ENCODE peak calls at places on chromosomes 11 and 22, in ten cellular contexts. O, F, K, Q, R, G, Z, D, L and N are unnamed samples.

GRCh38 chr22:44446483-44446882 is 51.5 kb downstream of the RTL6 start:
- DNase-seq in O (no peak), F (no peak), K (no peak), Q (no peak), R (no peak), G (no peak), Z (no peak), D (no peak), L (no peak), N (no peak)

GRCh38 chr22:30701872-30702271 is 7.2 kb downstream of the OSBP2 start:
- DNase-seq in O (no peak), F (no peak), K (no peak), Q (no peak), R (no peak), G (no peak), Z (no peak), D (peak), L (no peak), N (no peak)

GRCh38 chr11:77471520-77472234 is 2.2 kb downstream of the PAK1 start:
- DNase-seq in O (peak), F (peak), K (no peak), Q (peak), R (no peak), G (no peak), Z (peak), D (no peak), L (no peak), N (no peak)

GRCh38 chr11:44622721-44623258 is 57.3 kb downstream of the CD82 start:
- DNase-seq in O (peak), F (no peak), K (no peak), Q (no peak), R (peak), G (no peak), Z (no peak), D (no peak), L (no peak), N (peak)

GRCh38 chr11:32913445-32913844 is 20.8 kb downstream of the QSER1 start:
- DNase-seq in O (no peak), F (no peak), K (no peak), Q (no peak), R (no peak), G (no peak), Z (no peak), D (no peak), L (no peak), N (no peak)

GRCh38 chr11:107042748-107043147 is 24.5 kb upstream of the GUCY1A2 start:
- DNase-seq in O (no peak), F (no peak), K (no peak), Q (no peak), R (no peak), G (no peak), Z (no peak), D (no peak), L (no peak), N (no peak)

GRCh38 chr22:37123649-37124048 is 14.1 kb upstream of the TMPRSS6 start:
- DNase-seq in O (no peak), F (peak), K (no peak), Q (no peak), R (no peak), G (no peak), Z (no peak), D (no peak), L (no peak), N (no peak)

GRCh38 chr11:70790671-70791300 is 392.5 kb downstream of the CTTN start:
- DNase-seq in O (no peak), F (no peak), K (no peak), Q (no peak), R (no peak), G (no peak), Z (no peak), D (no peak), L (no peak), N (no peak)

GRCh38 chr22:47659467-47660302 is 897.2 kb downstream of the TBC1D22A start:
- DNase-seq in O (no peak), F (no peak), K (no peak), Q (no peak), R (no peak), G (no peak), Z (no peak), D (no peak), L (no peak), N (no peak)

GRCh38 chr11:78656984-78657383 is 82.3 kb upstream of the NARS2 start:
- DNase-seq in O (no peak), F (no peak), K (no peak), Q (no peak), R (peak), G (no peak), Z (no peak), D (no peak), L (no peak), N (no peak)

DNA sequence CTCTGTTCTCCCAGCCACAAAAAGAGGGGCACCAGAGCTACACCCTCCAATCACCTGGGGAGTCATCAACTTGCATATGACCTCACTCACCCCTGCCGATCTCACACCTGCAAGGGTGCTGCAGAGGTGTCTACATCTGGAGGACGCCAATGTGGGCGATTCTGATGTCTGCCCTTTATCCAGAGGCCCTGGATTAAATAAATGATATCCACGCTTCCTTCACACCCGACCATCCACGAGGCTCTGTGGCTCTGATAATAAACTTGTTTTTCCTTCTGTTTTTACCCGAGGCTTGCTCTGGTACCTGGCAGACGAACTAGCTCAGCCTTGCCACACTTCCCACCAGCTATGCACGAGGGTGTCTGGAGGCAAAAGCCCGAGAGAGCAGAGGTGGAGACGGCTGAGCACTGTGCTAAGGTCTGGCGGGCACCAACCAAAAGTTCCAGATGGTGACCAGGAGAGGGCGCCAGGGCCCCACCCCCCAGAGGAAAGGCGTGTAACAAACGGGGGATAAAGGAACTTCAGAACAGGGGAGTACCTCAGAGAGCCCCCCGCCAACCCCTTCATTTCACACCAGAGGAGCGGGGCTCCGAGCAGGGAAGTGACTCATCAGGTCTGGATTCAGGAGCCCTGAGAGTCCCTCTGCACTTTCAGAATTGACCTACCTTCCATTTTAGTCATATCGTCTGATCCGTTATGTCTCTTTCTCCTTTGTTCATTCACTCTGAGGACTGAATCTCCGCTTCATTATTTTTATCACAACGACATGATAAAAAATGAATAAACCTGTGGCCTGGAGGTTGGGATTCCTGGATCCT is 13.5 kb downstream of the SCN3B start:
- DNase-seq in O (no peak), F (peak), K (no peak), Q (peak), R (no peak), G (peak), Z (peak), D (peak), L (peak), N (peak)
- TF ChIP-seq CTCF in O (peak), F (peak), K (peak), Q (peak), R (no peak), G (peak), Z (peak), D (peak), L (peak), N (peak)

DNA sequence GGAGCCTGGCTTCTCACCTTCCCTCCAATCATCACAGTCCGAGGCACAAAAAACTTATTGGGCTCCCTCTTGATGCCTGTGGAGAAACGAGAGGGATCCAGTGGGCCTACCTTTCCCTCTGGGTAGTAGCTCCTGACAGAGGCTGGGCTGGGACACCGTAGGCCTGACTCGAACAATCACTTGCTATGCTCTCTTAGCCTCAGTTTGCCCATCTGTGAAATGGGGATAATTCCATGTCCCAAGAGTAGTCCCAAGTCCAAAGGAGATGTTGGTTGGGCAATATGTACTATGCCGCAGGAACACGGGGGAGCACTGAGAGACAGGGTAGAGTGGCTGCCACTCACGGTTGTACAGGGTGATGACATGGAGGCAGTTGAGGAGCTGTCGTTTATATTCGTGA is 7.6 kb upstream of the RASGRP2 start:
- DNase-seq in O (no peak), F (no peak), K (no peak), Q (no peak), R (no peak), G (peak), Z (no peak), D (no peak), L (no peak), N (no peak)
- TF ChIP-seq CTCF in O (no peak), F (no peak), K (no peak), Q (no peak), R (no peak), G (no peak), Z (no peak), D (no peak), L (no peak), N (no peak)

GRCh38 chr11:64778473-64779298 is at the start of gene SF1:
- DNase-seq in O (peak), F (peak), K (peak), Q (peak), R (peak), G (peak), Z (peak), D (peak), L (peak), N (peak)
- TF ChIP-seq CTCF in O (no peak), F (peak), K (no peak), Q (no peak), R (no peak), G (no peak), Z (no peak), D (no peak), L (peak), N (no peak)

DNA sequence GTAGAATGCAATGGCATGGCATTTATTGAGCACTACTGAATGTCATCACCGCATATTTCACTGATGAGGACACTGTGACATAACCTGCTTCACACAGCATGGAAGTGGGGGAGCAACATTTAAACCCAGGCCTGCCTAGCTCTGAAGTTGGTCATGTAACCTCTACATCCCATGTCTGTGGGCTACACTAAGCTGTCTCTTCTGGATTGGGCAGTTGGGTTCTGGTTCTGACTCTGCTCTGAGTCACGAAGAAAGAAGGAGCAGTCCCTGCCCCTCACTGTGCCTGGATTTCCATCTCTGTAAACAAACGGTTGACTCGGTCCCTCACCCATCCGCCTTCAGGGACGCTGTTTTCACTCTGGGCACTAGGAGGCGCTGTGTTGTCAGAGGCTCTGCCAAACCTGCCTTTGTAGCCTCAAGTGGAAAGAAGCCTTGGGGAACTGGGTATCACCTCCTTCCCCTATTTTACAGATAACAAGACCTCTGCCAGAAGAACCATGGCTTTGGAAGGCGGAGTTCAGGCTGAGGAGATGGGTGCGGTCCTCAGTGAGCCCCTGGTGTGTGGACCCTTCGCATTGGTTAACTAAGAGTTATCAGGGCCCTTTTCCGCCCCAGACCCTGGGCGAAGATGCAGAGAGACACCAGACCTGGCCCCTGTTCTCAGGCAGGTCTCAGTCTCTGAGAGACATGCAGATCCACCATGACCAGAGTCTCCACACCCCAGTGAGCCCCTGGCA is 12.6 kb upstream of the ARHGEF17 start:
- DNase-seq in O (no peak), F (peak), K (no peak), Q (peak), R (no peak), G (peak), Z (peak), D (peak), L (peak), N (peak)
- TF ChIP-seq CTCF in O (peak), F (peak), K (no peak), Q (peak), R (peak), G (peak), Z (peak), D (peak), L (peak), N (peak)

GRCh38 chr11:134725211-134725610 is 313.2 kb upstream of the B3GAT1 start:
- DNase-seq in O (no peak), F (no peak), K (no peak), Q (no peak), R (no peak), G (no peak), Z (no peak), D (no peak), L (no peak), N (no peak)

GRCh38 chr11:134727204-134727603 is 315.2 kb upstream of the B3GAT1 start:
- DNase-seq in O (no peak), F (peak), K (no peak), Q (no peak), R (no peak), G (no peak), Z (no peak), D (no peak), L (no peak), N (no peak)

GRCh38 chr11:134724779-134725140 is 312.7 kb upstream of the B3GAT1 start:
- DNase-seq in O (no peak), F (no peak), K (no peak), Q (no peak), R (no peak), G (no peak), Z (no peak), D (no peak), L (no peak), N (no peak)

GRCh38 chr11:134727636-134728035 is 315.6 kb upstream of the B3GAT1 start:
- DNase-seq in O (no peak), F (no peak), K (no peak), Q (peak), R (no peak), G (no peak), Z (no peak), D (no peak), L (no peak), N (no peak)

DNA sequence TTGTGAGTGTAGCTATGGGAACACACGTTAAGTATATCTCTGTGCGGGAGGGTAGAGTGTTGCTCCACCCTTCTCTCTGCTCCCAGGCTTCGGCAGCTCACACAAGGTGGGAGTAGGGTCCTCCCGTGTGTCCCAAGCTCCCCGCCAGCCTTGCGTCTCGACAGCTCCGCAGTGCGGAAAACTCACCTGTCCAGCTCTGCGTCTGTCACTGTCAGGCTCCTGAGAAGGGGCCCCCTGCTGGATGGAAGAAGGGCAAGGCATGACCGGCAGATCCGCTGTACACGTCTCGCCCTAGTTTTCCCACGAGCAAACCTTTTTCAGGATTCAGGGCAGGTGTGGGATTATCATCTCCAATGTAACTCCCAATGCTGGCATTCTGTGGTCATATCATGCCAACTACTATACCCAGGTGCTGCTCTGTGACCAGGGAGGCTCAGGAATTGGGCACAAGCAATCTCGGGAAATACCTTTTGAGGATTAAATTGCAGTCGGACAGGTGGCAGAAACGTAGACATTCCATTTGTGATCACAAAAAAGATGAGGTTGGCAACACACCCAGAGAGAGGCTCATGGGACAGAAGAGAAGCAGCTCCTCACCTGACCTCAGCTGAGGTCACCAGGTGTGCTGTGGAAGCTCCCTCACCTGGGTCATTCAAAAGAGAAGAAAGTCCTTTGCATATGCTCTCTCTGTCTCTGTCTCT is 314.0 kb upstream of the B3GAT1 start:
- DNase-seq in O (peak), F (peak), K (no peak), Q (no peak), R (no peak), G (no peak), Z (peak), D (no peak), L (no peak), N (no peak)
- TF ChIP-seq CTCF in O (no peak), F (peak), K (no peak), Q (peak), R (no peak), G (no peak), Z (peak), D (no peak), L (no peak), N (no peak)

DNA sequence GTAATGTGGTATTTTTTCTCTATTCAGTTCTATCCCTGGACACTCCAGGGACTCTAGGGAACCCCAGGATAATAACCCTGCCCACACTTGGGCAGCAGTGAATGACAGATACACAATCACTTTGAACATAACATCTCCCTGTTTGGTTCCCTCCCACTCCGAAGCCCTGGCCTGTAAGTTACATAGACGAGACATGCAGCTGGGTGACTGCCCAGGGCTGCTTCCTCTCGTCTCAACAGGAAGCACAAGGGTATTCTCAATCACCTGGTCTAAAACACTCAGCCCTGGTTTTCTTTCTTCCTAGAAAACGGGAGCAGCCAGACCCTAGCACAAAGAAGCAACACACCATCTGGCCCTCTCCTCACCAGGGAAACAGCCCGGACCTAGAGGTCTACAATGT is 19.3 kb downstream of the LAYN start:
- DNase-seq in O (no peak), F (no peak), K (no peak), Q (no peak), R (no peak), G (no peak), Z (no peak), D (no peak), L (no peak), N (no peak)
- TF ChIP-seq CTCF in O (no peak), F (no peak), K (no peak), Q (no peak), R (no peak), G (no peak), Z (no peak), D (no peak), L (no peak), N (no peak)